ENCODE peak calls at places on chromosomes 1 and 21, in eight cellular contexts. K is PC-3; O is naive thymus-derived CD8-positive, alpha-beta T cell; D is amniotic stem cell; Y is AG09319; F is HEK293T; A is neural progenitor cell; J is MV-4-11. N is an unnamed sample.

GRCh38 chr21:36103434-36103833 is 31.4 kb upstream of the CBR3 start:
- DNase-seq in K (peak), O (no peak), D (no peak), Y (no peak), F (no peak), A (no peak), J (no peak), N (no peak)

GRCh38 chr1:179867493-179868330 is 9.9 kb downstream of the TOR1AIP2 start:
- DNase-seq in K (peak), O (peak), D (peak), Y (no peak), F (peak), A (peak), J (peak), N (peak)

GRCh38 chr1:55311057-55311631 is 96.0 kb upstream of the USP24 start:
- DNase-seq in K (peak), O (no peak), D (peak), Y (no peak), F (no peak), A (no peak), J (no peak), N (no peak)

GRCh38 chr1:40936878-40937484 is 42.5 kb upstream of the CTPS1 start:
- DNase-seq in K (no peak), O (no peak), D (peak), Y (peak), F (no peak), A (no peak), J (peak), N (no peak)

GRCh38 chr1:12851779-12852178 is 3.3 kb upstream of the HNRNPCL1 start:
- DNase-seq in K (peak), O (no peak), D (no peak), Y (no peak), F (no peak), A (no peak), J (no peak), N (no peak)

GRCh38 chr1:240768979-240769378 is 157.0 kb upstream of the GREM2 start:
- DNase-seq in K (peak), O (no peak), D (no peak), Y (no peak), F (peak), A (no peak), J (no peak), N (no peak)

GRCh38 chr1:246951413-246951812 is 19.7 kb upstream of the AHCTF1 start:
- DNase-seq in K (no peak), O (no peak), D (no peak), Y (no peak), F (no peak), A (no peak), J (no peak), N (no peak)

GRCh38 chr1:201556841-201557571 is 18.1 kb downstream of the NAV1 start:
- DNase-seq in K (no peak), O (no peak), D (no peak), Y (no peak), F (no peak), A (no peak), J (peak), N (no peak)

GRCh38 chr1:53340660-53341520 is 13.0 kb upstream of the LRP8 start:
- DNase-seq in K (no peak), O (no peak), D (no peak), Y (no peak), F (no peak), A (no peak), J (no peak), N (no peak)

GRCh38 chr1:161440312-161440894 is 64.9 kb upstream of the FCGR2A start:
- DNase-seq in K (peak), O (peak), D (no peak), Y (no peak), F (peak), A (peak), J (no peak), N (no peak)

GRCh38 chr1:9161963-9162362 is 33.1 kb upstream of the GPR157 start:
- DNase-seq in K (peak), O (no peak), D (no peak), Y (no peak), F (no peak), A (no peak), J (no peak), N (no peak)

GRCh38 chr1:198935371-198935921 is 296.6 kb downstream of the PTPRC start:
- DNase-seq in K (peak), O (peak), D (peak), Y (peak), F (peak), A (peak), J (peak), N (peak)

GRCh38 chr1:7778133-7778628 is 5.9 kb upstream of the PER3 start:
- DNase-seq in K (no peak), O (no peak), D (no peak), Y (no peak), F (no peak), A (no peak), J (no peak), N (no peak)

GRCh38 chr1:153961421-153961820 is 1.9 kb downstream of the SLC39A1 start:
- DNase-seq in K (no peak), O (no peak), D (no peak), Y (no peak), F (no peak), A (no peak), J (no peak), N (no peak)

GRCh38 chr1:25145775-25146381 is 86.4 kb downstream of the SYF2 start:
- DNase-seq in K (no peak), O (no peak), D (no peak), Y (no peak), F (no peak), A (no peak), J (no peak), N (no peak)

GRCh38 chr1:208146650-208147049 is 97.5 kb downstream of the PLXNA2 start:
- DNase-seq in K (no peak), O (no peak), D (no peak), Y (no peak), F (no peak), A (no peak), J (no peak), N (no peak)

GRCh38 chr21:42570841-42571387 is 57.3 kb downstream of the SLC37A1 start:
- DNase-seq in K (peak), O (no peak), D (no peak), Y (no peak), F (no peak), A (peak), J (no peak), N (no peak)

GRCh38 chr1:28056129-28056925 is 32.1 kb downstream of the EYA3 start:
- DNase-seq in K (no peak), O (peak), D (no peak), Y (no peak), F (no peak), A (no peak), J (peak), N (peak)

GRCh38 chr21:23249760-23250159 is 2251.6 kb downstream of the NCAM2 start:
- DNase-seq in K (peak), O (no peak), D (no peak), Y (no peak), F (no peak), A (no peak), J (no peak), N (no peak)